ENCODE peak calls at places on chromosome 12, in ten cellular contexts. V, O, M, N, C, E, X, J, R and K are unnamed samples.

GRCh38 chr12:127987199-127987901 is 279.6 kb upstream of the TMEM132C start:
- DNase-seq in V (no peak), O (no peak), M (no peak), N (no peak), C (no peak), E (no peak), X (peak), J (no peak), R (no peak), K (no peak)

GRCh38 chr12:109783135-109783964 is 49.8 kb downstream of the TRPV4 start:
- DNase-seq in V (no peak), O (no peak), M (no peak), N (no peak), C (no peak), E (no peak), X (no peak), J (no peak), R (no peak), K (no peak)

GRCh38 chr12:685388-685787 is 22.1 kb upstream of the NINJ2 start:
- DNase-seq in V (peak), O (peak), M (no peak), N (no peak), C (no peak), E (peak), X (no peak), J (no peak), R (peak), K (no peak)

GRCh38 chr12:10668526-10668925 is 5.3 kb downstream of the STYK1 start:
- DNase-seq in V (no peak), O (no peak), M (no peak), N (no peak), C (no peak), E (no peak), X (no peak), J (no peak), R (no peak), K (no peak)

GRCh38 chr12:109385339-109386078 is 37.8 kb downstream of the MYO1H start:
- DNase-seq in V (no peak), O (peak), M (peak), N (no peak), C (no peak), E (no peak), X (peak), J (peak), R (peak), K (no peak)

GRCh38 chr12:57142727-57143126 is 4.7 kb downstream of the LRP1-AS start:
- DNase-seq in V (no peak), O (no peak), M (no peak), N (peak), C (no peak), E (no peak), X (no peak), J (no peak), R (no peak), K (no peak)

GRCh38 chr12:88306471-88307069 is 164.5 kb downstream of the TMTC3 start:
- DNase-seq in V (no peak), O (peak), M (no peak), N (no peak), C (no peak), E (no peak), X (no peak), J (no peak), R (no peak), K (no peak)

GRCh38 chr12:108575199-108575912 is 13.0 kb downstream of the ISCU start:
- DNase-seq in V (no peak), O (no peak), M (no peak), N (no peak), C (no peak), E (no peak), X (no peak), J (peak), R (no peak), K (no peak)

GRCh38 chr12:112837629-112838191 is 46.2 kb downstream of the RPH3A start:
- DNase-seq in V (no peak), O (peak), M (no peak), N (no peak), C (no peak), E (no peak), X (peak), J (peak), R (peak), K (no peak)

GRCh38 chr12:78018939-78019338 is 188.2 kb downstream of the NAV3 start:
- DNase-seq in V (no peak), O (peak), M (no peak), N (no peak), C (no peak), E (no peak), X (no peak), J (no peak), R (no peak), K (no peak)

GRCh38 chr12:78671295-78671694 is 193.3 kb upstream of the SYT1 start:
- DNase-seq in V (no peak), O (peak), M (no peak), N (no peak), C (no peak), E (no peak), X (no peak), J (no peak), R (peak), K (no peak)

GRCh38 chr12:92721130-92721529 is 18.3 kb downstream of the PLEKHG7 start:
- DNase-seq in V (no peak), O (peak), M (no peak), N (no peak), C (no peak), E (no peak), X (no peak), J (no peak), R (no peak), K (no peak)

GRCh38 chr12:92977326-92977725 is 48.2 kb upstream of the EEA1 start:
- DNase-seq in V (no peak), O (no peak), M (no peak), N (no peak), C (no peak), E (no peak), X (no peak), J (no peak), R (no peak), K (no peak)